ENCODE peak calls at places on chromosomes 5 and 9, in five cellular contexts. L, M, D, Q and E are unnamed samples.

GRCh38 chr9:71518045-71518888 is 250.0 kb downstream of the CEMIP2 start:
- DNase-seq in L (no peak), Q (no peak), D (no peak), M (no peak), E (no peak)

GRCh38 chr5:124951676-124952075 is 205.2 kb upstream of the ZNF608 start:
- DNase-seq in D (no peak), Q (no peak), L (no peak), M (no peak), E (no peak)

GRCh38 chr5:170809551-170809950 is 26.0 kb downstream of the GABRP start:
- DNase-seq in Q (no peak), L (no peak), M (no peak), D (peak; percentile 71), E (peak; percentile 63)

GRCh38 chr5:166068547-166069335 is 2222.7 kb upstream of the WWC1 start:
- DNase-seq in L (no peak), Q (peak; percentile 1), D (no peak), M (no peak), E (no peak)

GRCh38 chr9:76733096-76733495 is 31.1 kb upstream of the PCA3 start:
- DNase-seq in Q (no peak), D (no peak), M (no peak), L (no peak), E (no peak)

GRCh38 chr9:121945849-121946248 is 147.3 kb downstream of the TTLL11 start:
- DNase-seq in Q (peak; percentile 88), D (no peak), M (no peak), L (no peak), E (no peak)

GRCh38 chr9:134735441-134736175 is 94.0 kb downstream of the COL5A1 start:
- DNase-seq in D (no peak), Q (no peak), M (peak; percentile 86), L (no peak), E (no peak)

GRCh38 chr9:97430316-97430715 is 18.4 kb downstream of the TDRD7 start:
- DNase-seq in D (no peak), L (no peak), M (no peak), Q (no peak), E (no peak)

GRCh38 chr5:16855475-16855874 is 80.6 kb downstream of the MYO10 start:
- DNase-seq in M (no peak), L (no peak), D (no peak), Q (no peak), E (no peak)

GRCh38 chr5:2206244-2207108 is 323.8 kb upstream of the IRX4 start:
- DNase-seq in D (no peak), Q (no peak), L (no peak), M (no peak), E (no peak)

GRCh38 chr9:124077915-124078572 is 66.5 kb downstream of the LHX2 start:
- DNase-seq in M (no peak), L (no peak), D (no peak), Q (peak; percentile 77), E (no peak)

GRCh38 chr9:5951686-5952211 is 61.1 kb downstream of the MLANA start:
- DNase-seq in D (no peak), Q (no peak), M (no peak), L (no peak), E (no peak)

GRCh38 chr9:132193227-132194110 is 31.6 kb downstream of the NTNG2 start:
- DNase-seq in Q (no peak), M (no peak), D (no peak), L (no peak), E (no peak)

GRCh38 chr5:168328804-168329203 is 37.4 kb downstream of the WWC1 start:
- DNase-seq in Q (peak; percentile 32), L (no peak), M (no peak), D (peak; percentile 69), E (no peak)